ENCODE peak calls at places on chromosomes 5 and 9, in four cellular contexts. I, G, E and U are unnamed samples. For H3K27me3, the result is how much of the 10 kb centered on the place peaks cover.

GRCh38 chr5:52898961-52899680 is 90.0 kb upstream of the ITGA2 start:
- DNase-seq in E (no peak), I (no peak), G (no peak), U (no peak)

GRCh38 chr9:113578877-113579269 is 115.3 kb downstream of the RGS3 start:
- DNase-seq in E (peak), I (peak), G (peak), U (peak)

GRCh38 chr5:108541816-108542215 is 159.9 kb upstream of the FBXL17 start:
- DNase-seq in G (no peak), E (no peak), I (no peak), U (no peak)

GRCh38 chr5:107948377-107948776 is 277.6 kb upstream of the EFNA5 start:
- DNase-seq in I (no peak), E (no peak), G (no peak), U (no peak)

GRCh38 chr5:160169326-160169725 is 50.1 kb upstream of the PWWP2A start:
- DNase-seq in G (no peak), E (no peak), I (peak), U (peak)

GRCh38 chr5:56525117-56525516 is 290.2 kb upstream of the MAP3K1 start:
- DNase-seq in E (no peak), G (no peak), I (peak), U (no peak)

GRCh38 chr5:663436-664342 is 29.5 kb downstream of the TPPP start:
- DNase-seq in I (no peak), E (no peak), G (no peak), U (peak)

GRCh38 chr9:106920701-106921283 is 57.8 kb downstream of the ZNF462 start:
- DNase-seq in I (peak), G (no peak), E (no peak), U (peak)

GRCh38 chr9:111798786-111799185 is 4.0 kb upstream of the SHOC1 start:
- DNase-seq in E (no peak), G (no peak), I (peak), U (no peak)

DNA sequence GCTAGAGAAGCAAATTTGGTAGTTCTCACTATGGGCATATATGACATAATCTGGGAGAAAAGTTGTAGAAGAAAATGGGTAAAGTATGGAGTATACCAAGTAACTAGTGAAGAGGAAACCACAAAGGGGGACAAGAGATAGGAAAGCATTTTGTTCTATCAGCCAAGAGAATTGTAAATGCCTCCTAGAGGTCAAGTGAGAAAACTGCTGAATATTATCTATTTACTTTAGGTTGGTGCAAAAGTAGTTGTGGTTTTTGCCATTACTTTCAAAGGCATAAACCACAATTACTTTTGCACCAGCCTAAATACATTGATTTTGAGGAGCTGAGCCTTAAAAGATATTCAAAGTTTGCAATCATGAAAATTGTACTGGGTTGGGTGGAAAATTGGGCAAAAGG is 126.7 kb upstream of the GRHPR start:
- DNase-seq in E (no peak), G (no peak), I (no peak), U (no peak)
- H3K4me3 ChIP-seq in E (no peak), G (no peak), I (no peak), U (no peak)

DNA sequence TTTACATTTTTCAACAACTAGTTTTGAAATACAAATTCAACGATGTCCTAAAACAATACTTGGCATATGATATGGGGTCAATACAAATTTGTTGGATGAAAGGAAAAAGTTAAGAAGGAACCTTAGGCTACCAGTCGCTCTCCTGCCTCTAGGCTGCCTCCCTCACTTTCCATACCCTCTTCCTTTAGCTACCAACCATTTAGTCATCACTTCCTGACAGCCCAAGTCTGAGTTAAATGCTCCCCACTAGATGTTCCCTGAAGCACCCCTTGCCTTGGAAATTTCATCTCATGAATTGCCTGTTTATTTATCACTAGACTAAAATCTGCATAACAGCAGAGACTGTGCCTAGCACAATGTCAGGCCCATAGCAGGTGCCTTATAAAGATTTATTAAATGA is 2.7 kb upstream of the LARS1 start:
- DNase-seq in I (peak), G (no peak), E (no peak), U (no peak)
- H3K27ac ChIP-seq in I (no peak), G (no peak), E (no peak), U (no peak)

DNA sequence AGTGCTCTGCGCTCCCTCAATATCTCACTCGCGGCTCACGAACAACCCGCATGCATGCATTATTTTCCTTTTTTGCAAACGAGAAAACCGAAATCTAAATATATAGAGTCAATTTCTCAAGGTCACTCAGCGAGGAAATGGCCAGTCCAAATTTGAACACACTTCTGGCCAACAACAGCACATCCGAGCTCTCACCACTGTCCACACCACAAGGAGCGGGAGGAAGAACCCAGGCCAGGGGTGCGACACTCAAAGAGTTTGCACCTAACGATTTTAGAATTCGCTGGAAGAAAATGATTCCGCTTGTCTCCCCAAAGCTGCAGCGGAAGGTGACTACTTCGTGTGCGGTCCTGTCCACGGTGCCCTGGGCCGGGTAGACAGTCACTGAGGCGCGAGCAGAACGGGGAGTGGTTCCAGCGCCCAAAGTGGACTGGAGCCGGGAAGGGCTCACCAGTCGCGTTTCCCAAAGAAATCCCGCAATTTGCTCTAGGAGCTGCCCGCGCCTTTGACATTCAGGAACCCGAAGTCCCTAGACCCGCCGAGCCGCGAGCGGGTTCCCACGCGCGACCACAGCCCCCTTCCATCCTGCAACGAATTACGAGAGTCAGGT is 1.1 kb upstream of the TLX3 start:
- DNase-seq in E (no peak), G (no peak), I (no peak), U (no peak)
- H3K27me3 ChIP-seq in E (half or more), G (under half), I (half or more), U (under half)

GRCh38 chr9:133853331-133853730 is 115.2 kb upstream of the SARDH start:
- DNase-seq in G (no peak), E (no peak), I (no peak), U (no peak)
- H3K4me3 ChIP-seq in G (no peak), E (no peak), I (no peak), U (no peak)

GRCh38 chr9:124760719-124761118 is 10.4 kb downstream of the NR6A1 start:
- DNase-seq in E (no peak), I (no peak), G (no peak), U (no peak)
- H3K27ac ChIP-seq in E (no peak), I (no peak), G (no peak), U (no peak)

DNA sequence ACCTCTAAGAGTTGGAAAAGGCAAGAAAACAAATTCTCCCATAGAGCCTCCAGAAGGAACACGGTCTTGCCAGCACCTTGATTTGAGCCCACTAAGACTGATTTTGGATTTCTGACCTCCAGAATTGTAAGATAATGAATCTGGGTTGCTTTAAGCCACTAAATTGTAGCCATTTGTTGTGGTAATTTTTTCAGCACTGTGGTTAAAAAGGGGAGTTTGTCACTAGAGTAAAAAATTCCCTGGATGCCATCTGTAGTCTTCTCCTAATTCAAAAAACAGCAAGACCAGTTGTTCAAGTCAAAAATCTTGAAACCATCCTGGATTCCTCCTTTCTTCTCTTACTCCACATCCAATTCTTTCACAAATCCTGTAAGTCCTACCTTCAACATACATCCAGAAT is 39.6 kb downstream of the NRG2 start:
- DNase-seq in E (no peak), I (no peak), G (no peak), U (no peak)
- H3K27me3 ChIP-seq in E (under half), I (under half), G (under half), U (under half)

DNA sequence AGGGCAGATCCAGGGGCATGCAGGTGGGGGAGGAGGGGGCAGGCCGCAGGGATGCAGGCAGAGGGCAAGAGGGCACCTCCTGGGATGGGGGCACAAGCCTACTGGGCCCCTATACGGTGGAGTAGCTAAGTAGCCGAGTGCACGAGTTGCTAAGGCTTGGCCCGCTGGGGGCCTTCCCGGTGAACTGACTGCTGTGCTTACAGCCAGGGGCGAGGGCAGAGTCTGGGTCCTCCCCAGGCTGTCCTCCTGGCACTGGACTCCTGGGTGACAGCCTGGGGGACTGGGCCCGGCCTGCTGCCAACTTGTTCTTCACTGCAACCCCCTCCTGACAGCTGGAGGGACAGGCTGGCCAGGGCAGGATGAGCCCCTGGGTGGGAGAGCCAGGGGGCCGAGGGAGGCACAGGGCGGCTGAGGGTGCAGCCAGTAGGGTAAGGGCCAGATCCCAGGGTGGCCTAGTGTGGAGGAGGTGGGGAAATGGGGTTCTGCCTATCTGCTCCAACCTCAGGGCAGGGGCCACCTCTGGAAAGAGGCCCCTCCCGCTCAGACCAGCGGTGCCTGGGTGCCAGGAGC is 1.7 kb upstream of the EGFL7 start:
- DNase-seq in I (no peak), E (no peak), G (no peak), U (no peak)
- H3K4me3 ChIP-seq in I (no peak), E (peak), G (no peak), U (no peak)

DNA sequence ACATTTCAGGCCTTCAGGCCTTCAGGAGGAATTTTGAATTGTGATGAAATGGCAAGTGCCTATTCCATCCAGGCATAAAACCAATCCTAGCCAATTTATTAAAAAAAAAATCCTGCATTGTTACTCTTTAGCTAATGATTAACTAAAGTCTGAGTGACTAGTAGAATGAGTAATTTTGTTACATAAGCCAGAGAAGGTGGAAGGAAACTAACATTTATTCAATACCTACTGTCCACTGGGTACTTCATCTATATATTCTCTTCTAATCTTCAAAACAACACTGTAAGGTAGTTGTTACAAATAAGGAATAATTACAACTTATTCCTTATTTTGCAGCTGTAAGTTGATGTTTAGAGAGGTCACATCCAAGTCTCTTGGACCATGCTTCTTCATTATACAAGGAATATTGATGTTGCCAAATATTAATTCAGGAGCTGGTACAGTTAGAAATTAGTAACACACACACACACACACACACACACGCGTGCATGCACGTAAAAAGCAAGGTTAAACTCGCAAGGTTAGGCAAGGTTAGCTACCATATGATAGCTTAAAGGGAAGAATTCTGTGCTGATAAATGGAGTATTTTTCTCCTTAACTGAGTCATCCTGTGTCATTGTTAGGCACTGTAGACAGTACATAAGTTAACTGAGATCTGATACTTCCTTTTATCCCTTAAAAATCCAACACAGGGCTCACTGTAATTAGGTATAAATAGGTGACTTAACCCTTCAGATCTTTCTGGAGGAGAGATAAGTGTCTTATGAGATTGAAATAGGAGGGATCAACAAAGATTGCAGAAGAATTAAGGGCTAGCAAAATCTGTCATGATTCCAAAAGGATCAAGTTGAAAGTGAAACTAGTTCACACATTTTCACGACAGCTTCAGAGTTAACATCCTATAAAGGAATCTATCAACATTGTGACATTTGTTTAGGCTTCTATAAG is 596.9 kb downstream of the PDE4D start:
- DNase-seq in G (no peak), E (no peak), I (peak), U (no peak)
- H3K27ac ChIP-seq in G (no peak), E (peak), I (no peak), U (peak)

DNA sequence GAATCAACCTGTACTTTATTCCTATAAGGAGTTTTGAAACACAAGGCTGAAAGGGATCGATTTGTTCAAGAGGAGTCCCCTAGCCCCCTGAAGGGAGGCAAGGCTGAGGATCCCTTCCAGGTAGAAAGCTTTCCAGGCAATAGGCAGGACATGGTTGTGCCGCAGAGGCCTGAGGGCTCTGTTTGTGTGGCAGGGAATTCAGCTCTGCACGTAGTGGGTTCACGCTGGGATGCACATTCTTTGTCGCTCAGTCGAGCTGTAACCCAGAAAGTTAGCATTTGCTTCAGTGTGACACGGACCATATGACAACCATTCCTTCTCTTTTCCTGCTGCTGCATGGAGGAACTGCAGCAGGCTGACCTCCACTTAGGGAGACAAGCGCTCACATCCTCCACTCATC is 65.6 kb upstream of the TRIO start:
- DNase-seq in I (no peak), G (no peak), E (no peak), U (no peak)
- H3K27me3 ChIP-seq in I (under half), G (under half), E (under half), U (under half)